ENCODE peak calls at places on chromosomes 13 and 19, in four cellular contexts. D is MCF 10A, S is hepatocyte, G is heart right ventricle. O is an unnamed sample.

GRCh38 chr19:53908933-53909415 is at the start of gene CACNG7:
- DNase-seq in S (no peak), G (no peak), D (no peak), O (no peak)

GRCh38 chr19:35718345-35719041 is 690 bp downstream of the KMT2B start:
- DNase-seq in D (peak), G (peak), S (peak), O (peak)

GRCh38 chr13:37209621-37210020 is 104.2 kb upstream of the CSNK1A1L start:
- DNase-seq in G (no peak), D (no peak), S (no peak), O (no peak)

GRCh38 chr13:21576424-21576823 is 27.5 kb downstream of the MICU2 start:
- DNase-seq in G (no peak), D (no peak), S (no peak), O (no peak)

GRCh38 chr19:43774103-43774939 is 6.5 kb downstream of the KCNN4 start:
- DNase-seq in S (peak), D (no peak), G (peak), O (no peak)

GRCh38 chr13:97043302-97043701 is 49.0 kb upstream of the OXGR1 start:
- DNase-seq in G (no peak), D (no peak), S (no peak), O (no peak)

GRCh38 chr13:109381546-109382180 is 404.7 kb downstream of the IRS2 start:
- DNase-seq in D (peak), S (no peak), G (no peak), O (no peak)

GRCh38 chr19:15464394-15465385 is at the start of gene RASAL3:
- DNase-seq in G (peak), S (no peak), D (no peak), O (no peak)

GRCh38 chr13:43757266-43757665 is 29.5 kb downstream of the ENOX1 start:
- DNase-seq in G (no peak), S (no peak), D (no peak), O (no peak)

GRCh38 chr19:46717034-46717715 is at the start of gene PRKD2:
- DNase-seq in D (peak), G (peak), S (peak), O (peak)

GRCh38 chr19:42419309-42419708 is 7.9 kb downstream of the LIPE start:
- DNase-seq in S (no peak), G (peak), D (no peak), O (no peak)

GRCh38 chr13:34779171-34779570 is 162.9 kb upstream of the NBEA start:
- DNase-seq in G (no peak), D (peak), S (no peak), O (no peak)

GRCh38 chr13:75554981-75555380 is 5.4 kb downstream of the UCHL3 start:
- DNase-seq in D (no peak), G (no peak), S (no peak), O (no peak)

GRCh38 chr13:99822820-99823219 is 148.7 kb downstream of the ZIC5 start:
- DNase-seq in S (no peak), G (no peak), D (no peak), O (no peak)

GRCh38 chr13:52862358-52863206 is 14.1 kb upstream of the PCDH8 start:
- DNase-seq in G (no peak), S (no peak), D (peak), O (no peak)

GRCh38 chr19:49672131-49672919 is 4.7 kb upstream of the PRMT1 start:
- DNase-seq in S (peak), G (peak), D (peak), O (no peak)

GRCh38 chr13:95247857-95248256 is 53.4 kb downstream of the ABCC4 start:
- DNase-seq in G (no peak), D (no peak), S (no peak), O (no peak)

GRCh38 chr13:24286624-24287023 is 22.8 kb upstream of the C1QTNF9 start:
- DNase-seq in D (no peak), G (no peak), S (no peak), O (peak)

GRCh38 chr13:44955421-44955820 is 33.9 kb downstream of the NUFIP1 start:
- DNase-seq in S (no peak), D (no peak), G (no peak), O (no peak)

GRCh38 chr13:110322126-110322827 is 15.2 kb downstream of the COL4A2 start:
- DNase-seq in D (no peak), S (no peak), G (no peak), O (peak)

DNA sequence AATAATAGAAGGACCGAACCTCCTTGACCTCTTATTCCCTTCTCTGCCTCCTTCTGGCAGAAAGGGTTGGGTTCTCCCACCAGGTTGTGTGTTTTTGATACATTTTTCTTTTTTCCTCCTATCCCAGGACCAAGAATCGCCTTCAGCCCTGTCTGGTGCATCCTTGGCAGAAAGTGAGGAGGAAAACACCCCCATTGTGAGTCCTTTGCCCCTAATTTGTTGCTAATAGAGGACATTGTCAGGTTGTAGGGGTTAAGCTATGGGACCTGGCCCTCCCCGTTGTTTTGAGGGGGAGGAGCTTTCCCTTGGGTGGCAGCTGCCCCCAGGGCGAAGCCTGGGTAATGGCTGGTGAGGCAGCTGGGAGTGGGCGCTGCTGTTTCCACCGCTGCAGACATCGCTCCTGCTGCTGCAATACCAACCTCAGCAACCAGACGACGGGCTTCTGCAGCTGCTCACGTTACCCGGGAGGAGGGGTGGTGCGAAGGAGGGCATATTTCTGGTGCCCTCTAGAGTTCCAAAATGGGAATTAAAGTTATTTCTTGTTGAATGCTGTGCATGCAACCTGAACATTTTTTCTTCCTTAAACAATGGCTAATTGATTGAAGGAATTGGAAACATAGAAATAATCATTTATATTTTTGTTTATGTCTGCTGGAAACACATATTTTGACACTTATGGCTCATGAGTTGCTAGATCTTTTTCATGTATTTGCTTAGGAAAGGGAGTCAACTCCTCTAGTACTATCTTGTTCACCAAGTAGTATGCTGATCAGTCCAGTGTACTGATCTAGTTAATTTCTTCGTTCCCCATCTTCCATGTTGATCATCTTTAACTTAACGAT is 1.5 kb downstream of the ZMYM2 start:
- DNase-seq in G (peak), D (peak), S (peak), O (peak)
- TF ChIP-seq CTCF in G (peak), D (peak), S (peak), O (peak)

GRCh38 chr13:114088863-114089262 is 43.6 kb downstream of the RASA3 start:
- DNase-seq in S (no peak), G (no peak), D (no peak), O (no peak)

GRCh38 chr13:114088234-114088633 is 44.2 kb downstream of the RASA3 start:
- DNase-seq in D (no peak), S (no peak), G (no peak), O (no peak)

GRCh38 chr13:114089751-114090400 is 42.5 kb downstream of the RASA3 start:
- DNase-seq in G (no peak), D (no peak), S (no peak), O (no peak)

GRCh38 chr13:114089341-114089740 is 43.1 kb downstream of the RASA3 start:
- DNase-seq in G (no peak), S (no peak), D (no peak), O (no peak)

GRCh38 chr13:114087430-114087829 is 45.0 kb downstream of the RASA3 start:
- DNase-seq in S (peak), G (no peak), D (no peak), O (no peak)
- TF ChIP-seq CTCF in S (no peak), G (no peak), D (no peak), O (no peak)

DNA sequence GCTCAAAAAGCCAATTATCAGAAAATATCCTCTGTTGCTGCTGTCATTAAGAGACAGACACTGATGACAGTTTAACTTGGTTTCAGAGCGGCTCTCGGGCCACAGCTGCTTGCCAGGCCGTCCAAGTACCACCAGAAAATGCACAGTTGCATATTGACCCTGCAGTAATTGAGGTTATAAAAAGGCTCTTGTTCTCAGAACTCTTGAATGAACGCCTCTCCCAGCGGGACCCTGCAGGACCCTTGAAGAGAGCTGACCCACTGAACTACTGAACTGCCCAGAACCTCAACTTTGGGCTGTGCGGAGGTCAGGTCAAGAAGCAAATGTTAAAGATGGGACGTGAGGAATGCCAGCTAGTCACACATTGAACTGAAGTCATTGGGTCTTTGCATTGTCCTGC is 1559.0 kb upstream of the SLC10A2 start:
- DNase-seq in G (no peak), D (no peak), S (no peak), O (no peak)
- TF ChIP-seq CTCF in G (no peak), D (no peak), S (no peak), O (no peak)

GRCh38 chr19:6736917-6737283 is 480 bp downstream of the GPR108 start:
- DNase-seq in G (no peak), D (no peak), S (no peak), O (no peak)
- TF ChIP-seq CTCF in G (no peak), D (no peak), S (no peak), O (no peak)

GRCh38 chr13:39779337-39780270 is 124.1 kb downstream of the COG6 start:
- DNase-seq in G (no peak), D (no peak), S (no peak), O (no peak)

GRCh38 chr13:39786091-39786490 is 130.6 kb downstream of the COG6 start:
- DNase-seq in D (no peak), G (no peak), S (no peak), O (no peak)

GRCh38 chr13:39781381-39781780 is 125.9 kb downstream of the COG6 start:
- DNase-seq in G (no peak), S (no peak), D (no peak), O (no peak)

GRCh38 chr13:39784347-39784746 is 128.9 kb downstream of the COG6 start:
- DNase-seq in D (no peak), S (no peak), G (no peak), O (no peak)

GRCh38 chr13:39783051-39783450 is 127.6 kb downstream of the COG6 start:
- DNase-seq in S (no peak), D (peak), G (no peak), O (no peak)
- TF ChIP-seq CTCF in S (peak), D (peak), G (peak), O (no peak)

GRCh38 chr19:31377736-31378135 is 28.5 kb upstream of the TSHZ3 start:
- DNase-seq in S (no peak), G (no peak), D (no peak), O (no peak)
- TF ChIP-seq CTCF in S (no peak), G (no peak), D (no peak), O (no peak)

GRCh38 chr19:11987405-11988231 is 22.8 kb downstream of the ZNF763 start:
- DNase-seq in D (peak), G (peak), S (peak), O (peak)

GRCh38 chr19:11982526-11982925 is 17.7 kb downstream of the ZNF763 start:
- DNase-seq in G (no peak), S (no peak), D (no peak), O (no peak)

GRCh38 chr19:11989112-11989456 is 24.2 kb downstream of the ZNF763 start:
- DNase-seq in S (no peak), G (no peak), D (no peak), O (no peak)

GRCh38 chr19:11986754-11987153 is 21.9 kb downstream of the ZNF763 start:
- DNase-seq in S (no peak), G (no peak), D (no peak), O (no peak)

GRCh38 chr19:11984986-11985385 is 20.1 kb downstream of the ZNF763 start:
- DNase-seq in D (no peak), G (no peak), S (no peak), O (no peak)
- TF ChIP-seq CTCF in D (no peak), G (peak), S (no peak), O (no peak)

DNA sequence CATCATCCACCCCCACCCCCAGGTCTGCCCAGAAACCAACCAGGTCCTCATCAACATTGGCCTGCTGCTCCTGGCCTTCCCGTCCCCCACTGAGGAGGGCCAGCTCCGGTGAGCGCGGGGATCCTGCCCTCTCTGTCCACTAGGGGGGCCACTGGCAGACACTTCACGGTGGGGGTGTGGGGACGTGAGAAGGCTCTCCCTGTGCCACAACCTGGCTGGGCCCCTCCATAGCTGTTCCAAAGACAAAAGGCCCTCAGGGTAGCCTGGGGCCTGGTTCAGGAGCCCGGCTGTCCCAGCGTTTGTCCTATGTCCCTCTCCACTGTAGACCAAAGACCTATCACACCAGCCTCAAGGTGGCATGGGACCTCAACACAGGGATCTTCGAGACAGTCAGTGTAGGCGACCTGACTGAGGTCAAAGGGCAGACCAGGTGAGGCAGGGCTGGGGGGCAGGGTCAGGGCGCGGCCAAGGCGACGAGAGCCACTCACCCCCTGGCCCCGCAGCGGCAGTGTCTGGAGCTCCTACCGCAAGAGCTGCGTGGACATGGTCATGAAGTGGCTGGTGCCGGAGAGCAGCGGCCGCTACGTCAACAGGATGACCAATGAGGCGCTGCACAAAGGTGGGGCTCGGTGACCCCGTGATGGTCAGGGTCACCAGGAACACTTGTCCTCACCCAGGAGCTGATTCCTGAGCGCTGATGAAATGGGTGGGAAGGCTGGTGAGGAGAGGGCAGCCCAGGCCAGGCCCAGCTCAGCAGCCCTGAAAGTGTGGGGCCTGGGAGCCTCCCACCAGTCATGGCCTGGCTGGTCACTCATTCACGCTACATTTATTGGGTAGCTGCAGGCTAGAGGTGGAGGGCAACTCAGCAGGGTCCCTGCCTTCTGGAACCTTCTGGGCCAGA is 7.9 kb downstream of the DCAF15 start:
- DNase-seq in D (no peak), G (no peak), S (peak), O (no peak)
- TF ChIP-seq CTCF in D (peak), G (peak), S (peak), O (no peak)

DNA sequence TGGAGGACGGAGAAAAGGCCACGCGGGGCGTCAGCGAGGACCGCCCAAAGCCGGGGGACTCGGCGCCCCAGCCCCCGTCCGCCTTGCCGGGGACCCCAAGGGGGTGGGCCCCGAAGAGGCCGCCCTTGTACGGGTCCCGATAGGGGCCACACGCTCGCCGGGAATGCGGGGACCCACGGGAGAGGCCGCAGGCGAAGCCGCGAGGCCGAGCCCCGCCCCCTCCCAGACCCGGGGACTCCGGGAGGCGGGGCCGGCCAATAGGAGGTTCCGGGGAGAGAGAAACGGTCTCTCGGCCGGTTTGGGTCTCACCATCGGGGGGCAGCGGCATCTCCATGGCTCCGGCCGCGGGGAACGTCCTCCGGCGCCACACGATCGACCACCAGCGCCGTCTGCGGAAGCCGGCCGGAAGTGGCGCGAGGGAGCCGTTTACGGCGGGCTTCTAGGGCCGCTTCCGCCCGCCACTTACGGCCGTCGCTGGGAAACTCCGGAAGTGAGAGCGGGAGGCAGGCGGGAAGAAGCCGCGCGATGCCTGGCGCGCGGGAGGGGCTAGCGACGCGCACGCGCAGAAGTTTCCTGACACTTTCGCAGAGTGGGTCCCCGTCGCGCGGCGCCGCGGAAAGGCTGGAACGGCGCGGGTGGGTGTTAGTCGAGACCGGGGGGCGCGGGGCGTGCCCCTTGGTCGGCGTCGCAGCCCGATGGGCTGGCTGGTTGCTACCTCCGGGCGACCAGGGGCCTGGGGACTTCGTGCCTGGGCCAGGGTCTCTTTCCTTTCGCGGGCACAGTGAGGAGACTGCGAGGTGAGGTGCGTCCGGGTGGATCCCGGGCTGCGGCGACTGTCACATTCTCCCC is at the start of gene CHERP:
- DNase-seq in D (peak), S (peak), G (peak), O (peak)
- TF ChIP-seq CTCF in D (no peak), S (no peak), G (no peak), O (no peak)

GRCh38 chr13:23159205-23159586 is 21.6 kb upstream of the SGCG start:
- DNase-seq in G (peak), S (peak), D (peak), O (no peak)
- TF ChIP-seq CTCF in G (peak), S (peak), D (peak), O (no peak)

O was measured in coronary artery.